ENCODE peak calls at places on chromosomes 4 and X, in nine cellular contexts. I is germinal center; M is right cardiac atrium; T is head of caudate nucleus; Y is putamen; W is T-helper 2 cell; F is amygdala; K is activated CD4-positive, alpha-beta T cell treated with anti-CD3 and anti-CD28 coated beads, Interleukin-2, amount 50 U/mL, for 48 hours; E is mucosa of descending colon. A is an unnamed sample.

GRCh38 chrX:129876734-129877395 is 29.1 kb upstream of the UTP14A start:
- DNase-seq in E (no peak), Y (no peak), M (no peak), F (no peak), K (no peak), W (no peak), T (no peak), I (no peak), A (no peak)

GRCh38 chrX:46589977-46590723 is 16.6 kb downstream of the CHST7 start:
- DNase-seq in M (no peak), T (no peak), F (no peak), E (no peak), Y (no peak), K (no peak), W (no peak), I (no peak), A (no peak)

GRCh38 chr4:67131224-67131623 is 414.1 kb downstream of the CENPC start:
- DNase-seq in M (no peak), E (no peak), Y (no peak), I (no peak), W (no peak), K (no peak), T (no peak), F (no peak), A (no peak)

GRCh38 chrX:24590111-24590510 is 57.0 kb downstream of the PCYT1B start:
- DNase-seq in Y (no peak), I (no peak), K (no peak), E (no peak), M (no peak), F (no peak), W (no peak), T (no peak), A (no peak)

GRCh38 chr4:44984083-44984482 is 257.7 kb upstream of the GNPDA2 start:
- DNase-seq in K (no peak), Y (no peak), E (no peak), M (no peak), W (no peak), T (no peak), F (no peak), I (no peak), A (no peak)

GRCh38 chr4:182643801-182644311 is 273.3 kb downstream of the DCTD start:
- DNase-seq in F (no peak), E (no peak), I (no peak), T (no peak), M (peak), Y (no peak), K (no peak), W (no peak), A (no peak)

GRCh38 chr4:117786566-117786965 is 247.7 kb upstream of the NDST3 start:
- DNase-seq in I (no peak), K (no peak), M (no peak), Y (no peak), T (no peak), W (no peak), E (no peak), F (no peak), A (no peak)

GRCh38 chrX:48800574-48801280 is 1.1 kb upstream of the HDAC6 start:
- DNase-seq in T (no peak), K (no peak), E (no peak), W (no peak), M (no peak), F (no peak), Y (no peak), I (no peak), A (no peak)

GRCh38 chr4:165709973-165710526 is 163.0 kb upstream of the TLL1 start:
- DNase-seq in M (no peak), K (no peak), F (no peak), E (no peak), W (no peak), Y (no peak), I (no peak), T (no peak), A (no peak)

GRCh38 chr4:153023692-153024394 is 87.7 kb downstream of the FHDC1 start:
- DNase-seq in F (no peak), M (no peak), Y (no peak), E (no peak), T (no peak), W (no peak), I (no peak), K (no peak), A (no peak)

GRCh38 chrX:48578661-48579128 is 4.4 kb downstream of the RBM3 start:
- DNase-seq in Y (no peak), W (no peak), K (no peak), E (no peak), F (no peak), M (no peak), I (no peak), T (no peak), A (no peak)

GRCh38 chr4:150723727-150724411 is 141.9 kb downstream of the MAB21L2 start:
- DNase-seq in K (no peak), F (no peak), E (peak), T (no peak), M (no peak), Y (no peak), I (no peak), W (no peak), A (no peak)

GRCh38 chr4:77669911-77670590 is 64.4 kb downstream of the CXCL13 start:
- DNase-seq in W (no peak), I (no peak), E (no peak), F (no peak), M (no peak), T (no peak), Y (no peak), K (no peak), A (no peak)

GRCh38 chr4:7648813-7649395 is 214.2 kb upstream of the PSAPL1 start:
- DNase-seq in E (no peak), Y (no peak), I (no peak), F (no peak), M (no peak), T (no peak), W (no peak), K (no peak), A (no peak)

GRCh38 chr4:30718889-30719252 is 1.3 kb upstream of the PCDH7 start:
- DNase-seq in Y (no peak), E (no peak), K (no peak), M (peak), T (no peak), W (no peak), F (peak), I (no peak), A (no peak)

GRCh38 chr4:9924750-9925149 is 96.5 kb downstream of the SLC2A9 start:
- DNase-seq in K (no peak), T (no peak), I (no peak), Y (no peak), E (no peak), F (no peak), M (no peak), W (no peak), A (no peak)

GRCh38 chrX:18598413-18598812 is 73.5 kb downstream of the RS1 start:
- DNase-seq in E (no peak), T (no peak), M (no peak), K (no peak), I (no peak), Y (peak), F (no peak), W (no peak), A (no peak)

GRCh38 chr4:87896020-87896621 is 63.4 kb downstream of the MEPE start:
- DNase-seq in F (peak), Y (no peak), E (no peak), T (peak), K (peak), W (no peak), I (peak), M (no peak), A (no peak)

GRCh38 chr4:2947926-2948325 is 15.3 kb downstream of the NOP14 start:
- DNase-seq in M (no peak), K (no peak), W (no peak), E (no peak), F (no peak), T (no peak), Y (no peak), I (no peak), A (no peak)

GRCh38 chrX:106263817-106264216 is 95.7 kb downstream of the PWWP3B start:
- DNase-seq in K (no peak), M (no peak), Y (no peak), W (no peak), I (no peak), T (no peak), E (no peak), F (no peak), A (no peak)

GRCh38 chrX:85630901-85631300 is 251.4 kb upstream of the POF1B start:
- DNase-seq in M (no peak), Y (no peak), W (no peak), F (no peak), K (no peak), T (no peak), E (no peak), I (no peak), A (no peak)

GRCh38 chr4:1327526-1328266 is 19.3 kb upstream of the UVSSA start:
- DNase-seq in T (no peak), E (no peak), F (no peak), I (no peak), W (no peak), M (peak), Y (no peak), K (no peak), A (no peak)

GRCh38 chr4:168656055-168656660 is 159.3 kb downstream of the PALLD start:
- DNase-seq in E (no peak), K (no peak), M (no peak), W (no peak), T (no peak), I (no peak), Y (peak), F (no peak), A (no peak)

GRCh38 chr4:183438458-183439113 is 5.8 kb upstream of the CDKN2AIP start:
- DNase-seq in T (no peak), E (no peak), I (no peak), F (no peak), M (no peak), W (no peak), Y (no peak), K (no peak), A (no peak)

GRCh38 chrX:136546369-136546768 is 14.4 kb downstream of the VGLL1 start:
- DNase-seq in W (no peak), I (no peak), M (no peak), T (no peak), Y (no peak), E (no peak), K (no peak), F (no peak), A (no peak)

GRCh38 chrX:10138726-10139125 is 18.0 kb upstream of the CLCN4 start:
- DNase-seq in Y (no peak), E (no peak), M (no peak), W (no peak), T (no peak), F (no peak), K (no peak), I (no peak), A (no peak)

GRCh38 chr4:88177981-88178632 is 19.7 kb upstream of the ABCG2 start:
- DNase-seq in T (no peak), F (no peak), Y (peak), K (no peak), M (no peak), W (no peak), I (no peak), E (no peak), A (no peak)

GRCh38 chrX:137792214-137792613 is 226.3 kb downstream of the ZIC3 start:
- DNase-seq in F (no peak), W (no peak), E (no peak), K (no peak), Y (no peak), T (no peak), M (no peak), I (no peak), A (no peak)

GRCh38 chr4:151169223-151169622 is 69.8 kb downstream of the RPS3A start:
- DNase-seq in M (peak), T (peak), K (no peak), I (no peak), F (peak), Y (peak), E (no peak), W (no peak), A (peak)